ENCODE peak calls at places on chromosomes 3 and 15, in six cellular contexts. F, T, C, I, K and W are unnamed samples.

GRCh38 chr3:50345586-50345985 is at the start of gene ZMYND10:
- DNase-seq in F (peak), T (peak), C (peak), I (peak), K (no peak), W (peak)

GRCh38 chr15:65395567-65396185 is 17.9 kb upstream of the IGDCC3 start:
- DNase-seq in F (no peak), T (no peak), C (no peak), I (no peak), K (no peak), W (no peak)

GRCh38 chr3:129626744-129627349 is 20.4 kb upstream of the PLXND1 start:
- DNase-seq in F (peak), T (peak), C (peak), I (peak), K (peak), W (no peak)

GRCh38 chr3:158935846-158936245 is 134.0 kb downstream of the MFSD1 start:
- DNase-seq in F (no peak), T (no peak), C (no peak), I (no peak), K (no peak), W (no peak)

GRCh38 chr15:99762288-99762687 is 29.1 kb upstream of the LYSMD4 start:
- DNase-seq in F (no peak), T (no peak), C (no peak), I (no peak), K (no peak), W (no peak)

GRCh38 chr15:70636540-70637165 is 126.7 kb downstream of the UACA start:
- DNase-seq in F (no peak), T (no peak), C (no peak), I (no peak), K (no peak), W (no peak)

GRCh38 chr15:39979606-39980005 is 45.7 kb downstream of the EIF2AK4 start:
- DNase-seq in F (no peak), T (no peak), C (no peak), I (no peak), K (no peak), W (no peak)

GRCh38 chr15:68369931-68370767 is 61.8 kb downstream of the ITGA11 start:
- DNase-seq in F (no peak), T (no peak), C (peak), I (no peak), K (no peak), W (no peak)

GRCh38 chr3:170421147-170421641 is 2.5 kb downstream of the CLDN11 start:
- DNase-seq in F (peak), T (no peak), C (peak), I (no peak), K (no peak), W (no peak)

GRCh38 chr15:74542192-74543042 is 1.4 kb downstream of the ARID3B start:
- DNase-seq in F (no peak), T (no peak), C (peak), I (no peak), K (no peak), W (no peak)

GRCh38 chr3:141060287-141060686 is 9.1 kb downstream of the SPSB4 start:
- DNase-seq in F (no peak), T (no peak), C (no peak), I (no peak), K (peak), W (no peak)

GRCh38 chr3:127568604-127569003 is 21.9 kb downstream of the TPRA1 start:
- DNase-seq in F (no peak), T (no peak), C (no peak), I (no peak), K (no peak), W (no peak)

GRCh38 chr3:101676765-101677435 is at the start of gene ZBTB11:
- DNase-seq in F (peak), T (peak), C (peak), I (peak), K (peak), W (peak)

GRCh38 chr3:127210654-127210943 is 17.7 kb downstream of the PRR23E start:
- DNase-seq in F (no peak), T (no peak), C (no peak), I (no peak), K (peak), W (no peak)

GRCh38 chr15:77982127-77982490 is 95.4 kb downstream of the TBC1D2B start:
- DNase-seq in F (no peak), T (no peak), C (peak), I (no peak), K (no peak), W (no peak)

GRCh38 chr3:134300520-134300919 is 49.9 kb upstream of the RYK start:
- DNase-seq in F (no peak), T (no peak), C (no peak), I (no peak), K (no peak), W (no peak)
- TF ChIP-seq CTCF in F (no peak), T (no peak), C (no peak), I (peak), K (peak), W (no peak)

GRCh38 chr15:82943176-82943575 is 9.3 kb downstream of the HOMER2 start:
- DNase-seq in F (peak), T (no peak), C (no peak), I (no peak), K (no peak), W (no peak)
- TF ChIP-seq CTCF in F (no peak), T (no peak), C (no peak), I (no peak), K (no peak), W (no peak)

GRCh38 chr15:51912528-51912927 is 59.0 kb downstream of the LEO1 start:
- DNase-seq in F (no peak), T (no peak), C (no peak), I (no peak), K (no peak), W (no peak)

GRCh38 chr15:51917493-51917892 is 54.1 kb downstream of the LEO1 start:
- DNase-seq in F (no peak), T (no peak), C (no peak), I (no peak), K (no peak), W (no peak)
- TF ChIP-seq CTCF in F (no peak), T (no peak), C (no peak), I (peak), K (peak), W (no peak)

GRCh38 chr3:104566054-104566453 is 800.7 kb upstream of the ALCAM start:
- DNase-seq in F (no peak), T (no peak), C (no peak), I (no peak), K (no peak), W (no peak)

GRCh38 chr3:104561324-104561723 is 805.4 kb upstream of the ALCAM start:
- DNase-seq in F (no peak), T (no peak), C (no peak), I (no peak), K (no peak), W (no peak)

GRCh38 chr3:104564045-104564643 is 802.6 kb upstream of the ALCAM start:
- DNase-seq in F (no peak), T (peak), C (no peak), I (peak), K (no peak), W (peak)
- TF ChIP-seq CTCF in F (peak), T (peak), C (no peak), I (peak), K (peak), W (peak)